ENCODE peak calls at places on chromosomes 6 and 20, in four cellular contexts. W is OCI-M1, O is left ventricle myocardium inferior, K is HTR-8/SVneo. S is an unnamed sample.

GRCh38 chr6:31586013-31586412 is at the start of gene LST1:
- DNase-seq in W (peak; percentile 63), O (no peak), K (no peak), S (no peak)

GRCh38 chr6:67933278-67933677 is 701.8 kb upstream of the ADGRB3 start:
- DNase-seq in W (peak; percentile 76), O (no peak), K (no peak), S (no peak)

GRCh38 chr6:154932562-154933027 is 62.5 kb upstream of the TIAM2 start:
- DNase-seq in W (no peak), O (no peak), K (peak; percentile 57), S (no peak)

GRCh38 chr20:63246490-63247284 is 7.6 kb downstream of the NKAIN4 start:
- DNase-seq in W (no peak), O (no peak), K (no peak), S (no peak)

GRCh38 chr20:14963262-14963663 is 625.9 kb upstream of the FLRT3 start:
- DNase-seq in W (no peak), O (no peak), K (no peak), S (no peak)

GRCh38 chr6:142542704-142543233 is 241.0 kb downstream of the ADGRG6 start:
- DNase-seq in W (no peak), O (peak; percentile 29), K (peak; percentile 7), S (no peak)

GRCh38 chr20:38143646-38144554 is 21.2 kb downstream of the TGM2 start:
- DNase-seq in W (peak; percentile 95), O (no peak), K (peak; percentile 81), S (no peak)

GRCh38 chr6:3738381-3739131 is 13.0 kb downstream of the PXDC1 start:
- DNase-seq in W (peak; percentile 62), O (no peak), K (no peak), S (no peak)

GRCh38 chr6:156655267-156655918 is 121.8 kb upstream of the ARID1B start:
- DNase-seq in W (no peak), O (no peak), K (no peak), S (no peak)

GRCh38 chr20:20364016-20364746 is 3.7 kb upstream of the INSM1 start:
- DNase-seq in W (no peak), O (no peak), K (no peak), S (no peak)

GRCh38 chr6:167827062-167827587 is 414 bp downstream of the AFDN start:
- DNase-seq in W (no peak), O (peak; percentile 42), K (peak; percentile 18), S (peak; percentile 13)

GRCh38 chr6:90167514-90168379 is 128.9 kb downstream of the BACH2 start:
- DNase-seq in W (no peak), O (no peak), K (no peak), S (no peak)

GRCh38 chr20:46406986-46407670 is 713 bp upstream of the ELMO2 start:
- DNase-seq in W (no peak), O (peak; percentile 69), K (peak; percentile 42), S (peak; percentile 76)

GRCh38 chr6:16570221-16570553 is 191.1 kb downstream of the ATXN1 start:
- DNase-seq in W (no peak), O (no peak), K (no peak), S (no peak)

S was measured in T-helper 9 cell.